ENCODE peak calls at places on chromosomes 11 and 22, in six cellular contexts. W, V, U, A, N and M are unnamed samples.

GRCh38 chr22:20087319-20088262 is 7.5 kb downstream of the DGCR8 start:
- DNase-seq in N (no peak), W (no peak), U (no peak), A (no peak), V (no peak), M (no peak)

GRCh38 chr22:44088976-44089570 is 65.0 kb downstream of the PARVB start:
- DNase-seq in W (no peak), V (no peak), N (no peak), U (no peak), A (peak), M (no peak)

GRCh38 chr11:62137881-62138629 is 14.2 kb downstream of the INCENP start:
- DNase-seq in W (no peak), N (no peak), U (no peak), V (no peak), A (no peak), M (no peak)

GRCh38 chr11:132072044-132072879 is 701.8 kb downstream of the NTM start:
- DNase-seq in A (peak), W (no peak), N (no peak), V (peak), U (no peak), M (no peak)

GRCh38 chr11:76243157-76243556 is 36.9 kb upstream of the WNT11 start:
- DNase-seq in A (no peak), V (no peak), N (no peak), W (peak), U (peak), M (no peak)

GRCh38 chr22:47371263-47372090 is 609.0 kb downstream of the TBC1D22A start:
- DNase-seq in U (no peak), A (no peak), V (peak), N (no peak), W (no peak), M (no peak)

GRCh38 chr11:58958500-58958899 is 19.2 kb downstream of the GLYATL1 start:
- DNase-seq in N (peak), V (peak), W (peak), A (no peak), U (peak), M (no peak)

GRCh38 chr22:24954856-24955255 is 2.3 kb downstream of the KIAA1671 start:
- DNase-seq in A (no peak), V (no peak), W (no peak), U (no peak), N (no peak), M (no peak)

GRCh38 chr11:19595840-19596751 is 116.5 kb upstream of the NAV2 start:
- DNase-seq in V (peak), N (no peak), W (no peak), U (no peak), A (peak), M (no peak)

GRCh38 chr11:26229270-26229669 is 102.7 kb upstream of the ANO3 start:
- DNase-seq in U (no peak), A (peak), W (no peak), V (peak), N (no peak), M (no peak)

GRCh38 chr11:64000026-64000739 is 13.9 kb downstream of the OTUB1 start:
- DNase-seq in A (peak), W (peak), N (peak), V (peak), U (peak), M (peak)

GRCh38 chr11:16606784-16607674 is 131.4 kb upstream of the C11orf58 start:
- DNase-seq in A (peak), V (no peak), U (peak), N (no peak), W (peak), M (peak)

GRCh38 chr22:32788884-32789624 is 12.5 kb upstream of the TIMP3 start:
- DNase-seq in A (no peak), V (peak), U (no peak), N (no peak), W (no peak), M (peak)

DNA sequence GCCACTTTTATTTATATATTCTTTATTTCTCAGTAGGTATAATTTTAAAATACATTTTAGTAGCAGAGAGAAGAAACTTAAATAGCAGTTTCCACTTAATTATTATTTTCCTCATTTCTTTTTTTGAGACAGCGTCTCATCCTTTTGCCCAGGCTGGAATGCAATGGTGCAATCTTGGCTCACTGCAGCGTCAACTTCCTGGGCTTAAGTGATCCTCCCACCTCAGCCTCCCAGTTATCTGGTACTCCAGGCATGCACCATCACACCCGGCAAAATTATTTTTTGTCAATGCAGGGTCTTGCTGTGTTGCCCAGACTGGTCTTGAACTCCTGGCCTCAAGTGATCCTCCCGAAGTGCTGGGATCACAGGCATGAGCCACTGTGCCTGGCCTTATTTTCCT is 38.3 kb downstream of the ATG13 start:
- DNase-seq in N (no peak), W (no peak), V (peak), A (no peak), U (no peak), M (no peak)
- TF ChIP-seq CTCF in N (no peak), W (no peak), V (no peak), A (no peak), U (no peak), M (no peak)

GRCh38 chr22:50189849-50190181 is 4.1 kb downstream of the TRABD start:
- DNase-seq in W (no peak), V (peak), U (no peak), A (no peak), N (no peak), M (no peak)

GRCh38 chr22:50190182-50190951 is 4.7 kb downstream of the TRABD start:
- DNase-seq in W (peak), A (peak), U (peak), N (peak), V (peak), M (peak)

GRCh38 chr22:50192056-50192824 is 6.5 kb downstream of the TRABD start:
- DNase-seq in U (no peak), N (no peak), W (no peak), A (peak), V (no peak), M (no peak)

GRCh38 chr22:50192825-50193204 is 7.1 kb downstream of the TRABD start:
- DNase-seq in A (no peak), W (no peak), U (no peak), N (no peak), V (no peak), M (no peak)

GRCh38 chr22:50191041-50191740 is 5.5 kb downstream of the TRABD start:
- DNase-seq in N (peak), W (no peak), V (no peak), A (no peak), U (no peak), M (no peak)
- TF ChIP-seq CTCF in N (no peak), W (no peak), V (no peak), A (no peak), U (no peak), M (no peak)

DNA sequence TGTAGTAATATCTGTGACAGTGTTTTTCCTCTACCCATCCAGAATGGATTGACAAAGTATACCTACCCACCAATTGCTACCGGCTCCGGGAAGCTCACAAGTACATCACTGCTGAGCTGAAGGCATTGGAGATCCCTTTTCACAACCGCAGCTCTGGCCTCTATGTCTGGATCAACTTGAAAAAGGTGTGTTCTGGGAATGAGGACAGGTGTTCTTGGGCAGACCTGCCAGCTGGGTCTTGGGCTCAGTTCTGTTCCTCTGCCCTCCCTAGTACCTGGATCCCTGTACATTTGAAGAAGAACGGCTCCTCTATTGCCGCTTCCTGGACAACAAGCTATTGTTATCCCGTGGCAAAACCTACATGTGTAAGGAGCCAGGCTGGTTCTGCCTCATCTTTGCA is 7.8 kb upstream of the ACCS start:
- DNase-seq in U (no peak), V (no peak), A (no peak), W (no peak), N (no peak), M (no peak)
- TF ChIP-seq CTCF in U (no peak), V (no peak), A (no peak), W (no peak), N (no peak), M (no peak)

GRCh38 chr11:68610452-68611116 is 73.8 kb upstream of the GAL start:
- DNase-seq in V (peak), U (peak), A (no peak), W (no peak), N (no peak), M (no peak)
- TF ChIP-seq CTCF in V (peak), U (peak), A (peak), W (no peak), N (no peak), M (no peak)

DNA sequence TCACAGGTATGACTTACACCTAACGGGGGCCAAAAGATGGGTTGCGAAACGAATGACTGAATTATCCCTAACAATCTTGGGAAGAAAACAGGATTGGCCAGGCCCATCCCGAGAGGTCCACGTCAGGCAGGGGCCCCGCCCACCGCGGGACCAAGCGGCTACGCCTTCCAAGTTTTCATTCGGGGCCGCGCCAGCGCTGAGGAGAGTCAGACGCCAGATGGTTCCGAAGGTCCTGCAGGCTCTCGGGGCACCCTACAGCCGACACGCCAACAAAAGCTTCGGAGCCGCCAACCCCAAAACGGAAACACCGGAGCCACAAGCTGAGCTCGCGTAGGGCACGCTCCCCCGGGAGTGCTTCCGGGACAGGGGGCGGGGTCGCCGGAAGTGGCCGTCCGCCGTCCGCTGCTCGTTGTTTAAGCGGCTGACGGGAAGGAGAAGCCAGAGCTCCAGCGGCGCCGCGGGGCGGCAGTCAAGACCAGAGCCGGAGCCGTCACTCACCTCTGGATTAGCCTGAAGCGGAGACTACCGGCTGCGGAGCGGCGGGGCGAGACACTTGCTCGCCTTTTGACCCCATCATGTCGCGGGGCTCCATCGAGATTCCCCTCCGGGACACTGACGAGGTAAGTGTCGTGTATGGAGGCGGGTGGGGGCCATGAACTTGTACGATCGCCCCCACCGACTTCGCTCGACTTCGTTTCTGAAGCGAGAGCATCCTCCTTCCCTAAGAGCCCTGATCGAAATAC is at the start of gene CTR9:
- DNase-seq in N (peak), W (peak), U (peak), V (peak), A (peak), M (peak)
- TF ChIP-seq CTCF in N (no peak), W (no peak), U (peak), V (peak), A (peak), M (no peak)

GRCh38 chr11:114180301-114181055 is 115.7 kb upstream of the NNMT start:
- DNase-seq in V (peak), U (peak), A (no peak), W (no peak), N (no peak), M (no peak)
- TF ChIP-seq CTCF in V (peak), U (peak), A (peak), W (peak), N (peak), M (no peak)